ENCODE peak calls at places on chromosomes 4 and X, in nine cellular contexts. One of them, this sample, is unnamed.

GRCh38 chrX:40484408-40485091 is 96.2 kb upstream of the ATP6AP2 start:
- DNase-seq in foreskin fibroblast: no peak
- DNase-seq in stomach: no peak
- DNase-seq in HFF-Myc: no peak
- DNase-seq in esophagus squamous epithelium: no peak
- DNase-seq in astrocyte of the spinal cord: no peak
- DNase-seq in foreskin keratinocyte: no peak
- DNase-seq in colonic mucosa: no peak
- DNase-seq in PC-9: no peak
- DNase-seq in this sample: no peak

GRCh38 chr4:6772223-6772928 is 10.2 kb upstream of the KIAA0232 start:
- DNase-seq in foreskin fibroblast: peak; percentile 10
- DNase-seq in stomach: no peak
- DNase-seq in HFF-Myc: no peak
- DNase-seq in esophagus squamous epithelium: no peak
- DNase-seq in astrocyte of the spinal cord: peak; percentile 18
- DNase-seq in foreskin keratinocyte: peak; percentile 69
- DNase-seq in colonic mucosa: peak; percentile 79
- DNase-seq in PC-9: peak; percentile 77
- DNase-seq in this sample: no peak

GRCh38 chr4:154781983-154782293 is 866 bp downstream of the RBM46 start:
- DNase-seq in foreskin fibroblast: no peak
- DNase-seq in stomach: no peak
- DNase-seq in HFF-Myc: no peak
- DNase-seq in esophagus squamous epithelium: no peak
- DNase-seq in astrocyte of the spinal cord: no peak
- DNase-seq in foreskin keratinocyte: no peak
- DNase-seq in colonic mucosa: no peak
- DNase-seq in PC-9: no peak
- DNase-seq in this sample: no peak

GRCh38 chr4:97531351-97531750 is 611.9 kb downstream of the STPG2 start:
- DNase-seq in foreskin fibroblast: no peak
- DNase-seq in stomach: no peak
- DNase-seq in HFF-Myc: no peak
- DNase-seq in esophagus squamous epithelium: no peak
- DNase-seq in astrocyte of the spinal cord: no peak
- DNase-seq in foreskin keratinocyte: no peak
- DNase-seq in colonic mucosa: no peak
- DNase-seq in PC-9: no peak
- DNase-seq in this sample: no peak

GRCh38 chr4:188295899-188296298 is 156.7 kb downstream of the TRIML1 start:
- DNase-seq in foreskin fibroblast: no peak
- DNase-seq in stomach: no peak
- DNase-seq in HFF-Myc: no peak
- DNase-seq in esophagus squamous epithelium: no peak
- DNase-seq in astrocyte of the spinal cord: no peak
- DNase-seq in foreskin keratinocyte: peak; percentile 46
- DNase-seq in colonic mucosa: no peak
- DNase-seq in PC-9: no peak
- DNase-seq in this sample: no peak

GRCh38 chr4:26632916-26633315 is 49.0 kb downstream of the TBC1D19 start:
- DNase-seq in foreskin fibroblast: no peak
- DNase-seq in stomach: no peak
- DNase-seq in HFF-Myc: peak; percentile 27
- DNase-seq in esophagus squamous epithelium: no peak
- DNase-seq in astrocyte of the spinal cord: no peak
- DNase-seq in foreskin keratinocyte: no peak
- DNase-seq in colonic mucosa: no peak
- DNase-seq in PC-9: no peak
- DNase-seq in this sample: no peak

GRCh38 chr4:188915175-188915574 is 775.9 kb downstream of the TRIML1 start:
- DNase-seq in foreskin fibroblast: no peak
- DNase-seq in stomach: no peak
- DNase-seq in HFF-Myc: no peak
- DNase-seq in esophagus squamous epithelium: no peak
- DNase-seq in astrocyte of the spinal cord: no peak
- DNase-seq in foreskin keratinocyte: no peak
- DNase-seq in colonic mucosa: no peak
- DNase-seq in PC-9: no peak
- DNase-seq in this sample: no peak

GRCh38 chr4:143302526-143302925 is 34.1 kb upstream of the GAB1 start:
- DNase-seq in foreskin fibroblast: no peak
- DNase-seq in stomach: no peak
- DNase-seq in HFF-Myc: no peak
- DNase-seq in esophagus squamous epithelium: no peak
- DNase-seq in astrocyte of the spinal cord: peak; percentile 50
- DNase-seq in foreskin keratinocyte: no peak
- DNase-seq in colonic mucosa: no peak
- DNase-seq in PC-9: no peak
- DNase-seq in this sample: no peak

GRCh38 chr4:2551118-2551517 is 14.7 kb downstream of the FAM193A start:
- DNase-seq in foreskin fibroblast: no peak
- DNase-seq in stomach: no peak
- DNase-seq in HFF-Myc: no peak
- DNase-seq in esophagus squamous epithelium: no peak
- DNase-seq in astrocyte of the spinal cord: no peak
- DNase-seq in foreskin keratinocyte: no peak
- DNase-seq in colonic mucosa: no peak
- DNase-seq in PC-9: no peak
- DNase-seq in this sample: no peak

GRCh38 chrX:22314692-22315091 is 42.0 kb downstream of the CBLL2 start:
- DNase-seq in foreskin fibroblast: no peak
- DNase-seq in stomach: no peak
- DNase-seq in HFF-Myc: no peak
- DNase-seq in esophagus squamous epithelium: no peak
- DNase-seq in astrocyte of the spinal cord: no peak
- DNase-seq in foreskin keratinocyte: no peak
- DNase-seq in colonic mucosa: no peak
- DNase-seq in PC-9: no peak
- DNase-seq in this sample: no peak

GRCh38 chrX:31036895-31037294 is 34.9 kb downstream of the FTHL17 start:
- DNase-seq in foreskin fibroblast: peak; percentile 34
- DNase-seq in stomach: peak; percentile 57
- DNase-seq in HFF-Myc: peak; percentile 29
- DNase-seq in esophagus squamous epithelium: no peak
- DNase-seq in astrocyte of the spinal cord: peak; percentile 44
- DNase-seq in foreskin keratinocyte: peak; percentile 32
- DNase-seq in colonic mucosa: peak; percentile 30
- DNase-seq in PC-9: peak; percentile 11
- DNase-seq in this sample: peak; percentile 23

GRCh38 chr4:3671571-3672464 is 94.4 kb upstream of the ADRA2C start:
- DNase-seq in foreskin fibroblast: no peak
- DNase-seq in stomach: no peak
- DNase-seq in HFF-Myc: no peak
- DNase-seq in esophagus squamous epithelium: no peak
- DNase-seq in astrocyte of the spinal cord: no peak
- DNase-seq in foreskin keratinocyte: no peak
- DNase-seq in colonic mucosa: no peak
- DNase-seq in PC-9: no peak
- DNase-seq in this sample: no peak

GRCh38 chrX:44036336-44036735 is 63.1 kb upstream of the NDP start:
- DNase-seq in foreskin fibroblast: peak; percentile 44
- DNase-seq in stomach: no peak
- DNase-seq in HFF-Myc: no peak
- DNase-seq in esophagus squamous epithelium: no peak
- DNase-seq in astrocyte of the spinal cord: peak; percentile 76
- DNase-seq in foreskin keratinocyte: peak; percentile 46
- DNase-seq in colonic mucosa: no peak
- DNase-seq in PC-9: no peak
- DNase-seq in this sample: no peak

DNA sequence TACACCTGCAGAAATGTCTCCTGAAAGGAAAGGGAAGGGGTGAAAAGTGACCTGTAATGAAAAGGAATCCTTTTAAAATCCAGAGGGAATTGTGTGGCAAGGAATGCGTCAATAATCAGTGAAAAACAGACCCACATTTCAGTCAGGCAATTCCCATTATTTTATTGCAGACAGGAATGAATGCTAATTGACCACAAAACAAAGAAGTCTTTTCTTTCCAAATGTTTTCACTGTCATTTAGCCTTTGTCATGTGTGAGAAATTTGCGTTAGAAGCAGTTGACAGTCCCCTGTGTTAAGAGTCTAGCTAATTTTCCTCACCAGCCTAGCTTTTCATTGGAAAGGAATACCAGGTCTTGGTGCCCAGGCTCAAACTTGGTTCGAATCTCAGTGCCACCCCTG is 83.4 kb downstream of the KIT start:
- DNase-seq in foreskin fibroblast: no peak
- DNase-seq in stomach: no peak
- DNase-seq in HFF-Myc: no peak
- DNase-seq in esophagus squamous epithelium: no peak
- DNase-seq in astrocyte of the spinal cord: no peak
- DNase-seq in foreskin keratinocyte: no peak
- DNase-seq in colonic mucosa: no peak
- DNase-seq in PC-9: no peak
- DNase-seq in this sample: no peak
- TF ChIP-seq CTCF in foreskin fibroblast: no peak
- TF ChIP-seq CTCF in stomach: no peak
- TF ChIP-seq CTCF in HFF-Myc: no peak
- TF ChIP-seq CTCF in esophagus squamous epithelium: no peak
- TF ChIP-seq CTCF in astrocyte of the spinal cord: no peak
- TF ChIP-seq CTCF in foreskin keratinocyte: no peak
- TF ChIP-seq CTCF in colonic mucosa: no peak
- TF ChIP-seq CTCF in PC-9: no peak
- TF ChIP-seq CTCF in this sample: no peak

GRCh38 chr4:138975225-138975624 is 40.4 kb upstream of the NOCT start:
- DNase-seq in foreskin fibroblast: no peak
- DNase-seq in stomach: no peak
- DNase-seq in HFF-Myc: no peak
- DNase-seq in esophagus squamous epithelium: no peak
- DNase-seq in astrocyte of the spinal cord: no peak
- DNase-seq in foreskin keratinocyte: no peak
- DNase-seq in colonic mucosa: no peak
- DNase-seq in PC-9: no peak
- DNase-seq in this sample: no peak
- TF ChIP-seq CTCF in foreskin fibroblast: no peak
- TF ChIP-seq CTCF in stomach: no peak
- TF ChIP-seq CTCF in HFF-Myc: no peak
- TF ChIP-seq CTCF in esophagus squamous epithelium: no peak
- TF ChIP-seq CTCF in astrocyte of the spinal cord: no peak
- TF ChIP-seq CTCF in foreskin keratinocyte: peak; percentile 25
- TF ChIP-seq CTCF in colonic mucosa: no peak
- TF ChIP-seq CTCF in PC-9: no peak
- TF ChIP-seq CTCF in this sample: no peak

DNA sequence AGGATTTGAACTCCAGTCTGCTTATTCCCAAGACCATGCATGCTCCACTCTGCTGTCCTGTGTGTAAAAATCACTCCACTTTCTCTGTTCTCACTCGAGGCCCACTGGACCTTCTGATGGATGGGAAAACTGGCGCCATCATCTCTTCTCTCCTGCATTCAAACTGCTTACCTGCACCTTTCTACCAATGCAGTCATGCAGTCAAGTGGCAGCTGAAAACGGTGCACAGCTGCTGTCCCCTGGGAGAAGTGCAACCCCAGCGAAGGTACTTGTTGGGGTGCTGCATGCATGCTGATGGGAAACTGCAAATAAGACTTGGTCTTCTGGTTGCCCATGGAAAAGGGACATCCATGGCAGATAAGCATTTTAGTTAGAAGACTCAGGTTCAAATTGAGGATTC is 147.1 kb downstream of the EVC2 start:
- DNase-seq in foreskin fibroblast: no peak
- DNase-seq in stomach: no peak
- DNase-seq in HFF-Myc: no peak
- DNase-seq in esophagus squamous epithelium: no peak
- DNase-seq in astrocyte of the spinal cord: no peak
- DNase-seq in foreskin keratinocyte: no peak
- DNase-seq in colonic mucosa: no peak
- DNase-seq in PC-9: no peak
- DNase-seq in this sample: no peak
- TF ChIP-seq CTCF in foreskin fibroblast: no peak
- TF ChIP-seq CTCF in stomach: no peak
- TF ChIP-seq CTCF in HFF-Myc: no peak
- TF ChIP-seq CTCF in esophagus squamous epithelium: no peak
- TF ChIP-seq CTCF in astrocyte of the spinal cord: no peak
- TF ChIP-seq CTCF in foreskin keratinocyte: no peak
- TF ChIP-seq CTCF in colonic mucosa: no peak
- TF ChIP-seq CTCF in PC-9: no peak
- TF ChIP-seq CTCF in this sample: no peak

DNA sequence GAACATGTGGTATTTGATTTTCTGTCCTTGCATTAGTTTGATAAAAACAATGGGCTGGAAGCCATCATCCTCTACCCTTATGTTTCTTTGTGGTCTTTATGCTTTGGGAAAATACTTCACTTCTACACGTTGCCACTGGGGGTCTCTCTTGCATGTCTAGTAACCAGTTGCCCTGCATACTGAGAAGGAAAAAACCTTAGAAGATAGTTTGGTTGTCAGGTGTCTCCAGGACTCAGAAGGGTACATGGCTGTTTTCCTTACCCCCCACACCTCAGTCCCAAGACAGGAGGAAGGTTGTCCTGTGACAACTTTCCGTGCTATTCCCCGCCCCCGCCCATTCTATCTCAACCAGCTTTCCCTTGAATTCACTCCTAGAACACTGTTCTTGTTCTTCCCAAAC is 62.1 kb upstream of the LANCL3 start:
- DNase-seq in foreskin fibroblast: no peak
- DNase-seq in stomach: no peak
- DNase-seq in HFF-Myc: no peak
- DNase-seq in esophagus squamous epithelium: no peak
- DNase-seq in astrocyte of the spinal cord: peak; percentile 5
- DNase-seq in foreskin keratinocyte: no peak
- DNase-seq in colonic mucosa: no peak
- DNase-seq in PC-9: no peak
- DNase-seq in this sample: no peak
- TF ChIP-seq CTCF in foreskin fibroblast: no peak
- TF ChIP-seq CTCF in stomach: peak; percentile 14
- TF ChIP-seq CTCF in HFF-Myc: peak; percentile 21
- TF ChIP-seq CTCF in esophagus squamous epithelium: no peak
- TF ChIP-seq CTCF in astrocyte of the spinal cord: peak; percentile 34
- TF ChIP-seq CTCF in foreskin keratinocyte: peak; percentile 63
- TF ChIP-seq CTCF in colonic mucosa: no peak
- TF ChIP-seq CTCF in PC-9: peak; percentile 58
- TF ChIP-seq CTCF in this sample: no peak

GRCh38 chrX:154383359-154384283 is 4.5 kb downstream of the EMD start:
- DNase-seq in foreskin fibroblast: no peak
- DNase-seq in stomach: no peak
- DNase-seq in HFF-Myc: no peak
- DNase-seq in esophagus squamous epithelium: no peak
- DNase-seq in astrocyte of the spinal cord: no peak
- DNase-seq in foreskin keratinocyte: no peak
- DNase-seq in colonic mucosa: no peak
- DNase-seq in PC-9: no peak
- DNase-seq in this sample: no peak

GRCh38 chrX:154380787-154381186 is 1.7 kb downstream of the EMD start:
- DNase-seq in foreskin fibroblast: no peak
- DNase-seq in stomach: no peak
- DNase-seq in HFF-Myc: no peak
- DNase-seq in esophagus squamous epithelium: no peak
- DNase-seq in astrocyte of the spinal cord: no peak
- DNase-seq in foreskin keratinocyte: no peak
- DNase-seq in colonic mucosa: no peak
- DNase-seq in PC-9: no peak
- DNase-seq in this sample: no peak

GRCh38 chrX:154381271-154381670 is 2.2 kb downstream of the EMD start:
- DNase-seq in foreskin fibroblast: no peak
- DNase-seq in stomach: no peak
- DNase-seq in HFF-Myc: no peak
- DNase-seq in esophagus squamous epithelium: no peak
- DNase-seq in astrocyte of the spinal cord: no peak
- DNase-seq in foreskin keratinocyte: no peak
- DNase-seq in colonic mucosa: no peak
- DNase-seq in PC-9: no peak
- DNase-seq in this sample: no peak

GRCh38 chrX:154382483-154383069 is 3.5 kb downstream of the EMD start:
- DNase-seq in foreskin fibroblast: no peak
- DNase-seq in stomach: no peak
- DNase-seq in HFF-Myc: no peak
- DNase-seq in esophagus squamous epithelium: no peak
- DNase-seq in astrocyte of the spinal cord: no peak
- DNase-seq in foreskin keratinocyte: no peak
- DNase-seq in colonic mucosa: no peak
- DNase-seq in PC-9: no peak
- DNase-seq in this sample: no peak

GRCh38 chrX:154384284-154384892 is 5.3 kb downstream of the EMD start:
- DNase-seq in foreskin fibroblast: no peak
- DNase-seq in stomach: no peak
- DNase-seq in HFF-Myc: no peak
- DNase-seq in esophagus squamous epithelium: no peak
- DNase-seq in astrocyte of the spinal cord: no peak
- DNase-seq in foreskin keratinocyte: no peak
- DNase-seq in colonic mucosa: no peak
- DNase-seq in PC-9: no peak
- DNase-seq in this sample: no peak
- TF ChIP-seq CTCF in foreskin fibroblast: peak; percentile 40
- TF ChIP-seq CTCF in stomach: peak; percentile 12
- TF ChIP-seq CTCF in HFF-Myc: no peak
- TF ChIP-seq CTCF in esophagus squamous epithelium: no peak
- TF ChIP-seq CTCF in astrocyte of the spinal cord: peak; percentile 52
- TF ChIP-seq CTCF in foreskin keratinocyte: no peak
- TF ChIP-seq CTCF in colonic mucosa: no peak
- TF ChIP-seq CTCF in PC-9: no peak
- TF ChIP-seq CTCF in this sample: no peak

This sample was measured in GM20000.